ENCODE peak calls at places on chromosomes 6 and 20, in eight cellular contexts. J, V, I, T, Q, R, L and M are unnamed samples.

GRCh38 chr6:53943410-53943809 is 148.6 kb downstream of the LRRC1 start:
- DNase-seq in T (no peak), I (no peak), R (no peak), J (no peak), Q (no peak), L (no peak), V (no peak), M (no peak)

GRCh38 chr20:13839421-13840092 is 54.7 kb downstream of the NDUFAF5 start:
- DNase-seq in J (no peak), R (no peak), L (peak; percentile 58), T (no peak), I (peak; percentile 71), V (peak; percentile 70), Q (no peak), M (no peak)

GRCh38 chr6:151805286-151805840 is 2.1 kb upstream of the ESR1 start:
- DNase-seq in L (peak; percentile 33), I (no peak), T (no peak), R (peak; percentile 66), Q (no peak), V (no peak), J (no peak), M (no peak)

GRCh38 chr20:45969712-45970634 is 2.0 kb downstream of the ZNF335 start:
- DNase-seq in T (peak; percentile 76), J (no peak), R (peak; percentile 46), L (peak; percentile 80), Q (no peak), I (peak; percentile 41), V (peak; percentile 56), M (no peak)

GRCh38 chr20:31516651-31517050 is 2.4 kb downstream of the HM13 start:
- DNase-seq in J (no peak), R (no peak), V (no peak), I (no peak), T (no peak), L (no peak), Q (no peak), M (no peak)

GRCh38 chr6:132199343-132199742 is 201.9 kb downstream of the MOXD1 start:
- DNase-seq in V (peak; percentile 79), L (no peak), J (no peak), R (no peak), T (no peak), I (no peak), Q (no peak), M (no peak)

GRCh38 chr6:124028117-124028516 is 224.5 kb downstream of the NKAIN2 start:
- DNase-seq in L (no peak), T (no peak), R (no peak), J (no peak), V (no peak), Q (no peak), I (no peak), M (no peak)

GRCh38 chr6:31114970-31115849 is 610 bp downstream of the PSORS1C1 start:
- DNase-seq in J (no peak), Q (no peak), V (peak; percentile 58), L (no peak), R (no peak), T (peak; percentile 79), I (peak; percentile 47), M (no peak)

GRCh38 chr20:39607124-39607523 is 645.0 kb downstream of the DHX35 start:
- DNase-seq in T (no peak), Q (no peak), L (no peak), R (no peak), V (peak; percentile 64), J (no peak), I (no peak), M (no peak)

GRCh38 chr6:2667617-2668016 is 83.1 kb downstream of the MYLK4 start:
- DNase-seq in L (no peak), Q (no peak), V (no peak), T (no peak), J (no peak), I (no peak), R (no peak), M (no peak)

DNA sequence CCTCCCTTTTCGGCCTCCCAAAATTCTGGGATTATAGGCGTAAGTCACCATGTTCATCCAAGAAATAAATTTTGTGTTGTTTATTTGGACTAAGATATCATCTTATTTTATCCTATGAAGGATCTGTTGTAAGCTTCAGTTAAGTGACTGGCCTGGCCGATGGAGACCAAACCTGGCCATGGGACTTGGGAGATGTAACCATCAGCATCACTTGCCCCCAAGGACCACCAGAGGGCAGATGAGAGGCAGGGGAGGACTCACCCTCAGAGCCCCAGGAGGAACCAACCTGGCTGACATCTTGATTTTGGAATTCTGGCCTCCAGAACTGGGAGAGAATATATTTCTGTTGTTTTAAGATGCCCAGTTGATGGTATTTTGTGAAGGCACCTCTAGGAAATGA is 266.7 kb downstream of the CDH26 start:
- DNase-seq in L (peak; percentile 61), I (peak; percentile 44), T (peak; percentile 31), R (no peak), Q (no peak), J (no peak), V (no peak), M (no peak)
- TF ChIP-seq CTCF in L (peak; percentile 67), I (peak; percentile 72), T (no peak), R (no peak), Q (no peak), J (no peak), V (peak; percentile 48), M (no peak)

DNA sequence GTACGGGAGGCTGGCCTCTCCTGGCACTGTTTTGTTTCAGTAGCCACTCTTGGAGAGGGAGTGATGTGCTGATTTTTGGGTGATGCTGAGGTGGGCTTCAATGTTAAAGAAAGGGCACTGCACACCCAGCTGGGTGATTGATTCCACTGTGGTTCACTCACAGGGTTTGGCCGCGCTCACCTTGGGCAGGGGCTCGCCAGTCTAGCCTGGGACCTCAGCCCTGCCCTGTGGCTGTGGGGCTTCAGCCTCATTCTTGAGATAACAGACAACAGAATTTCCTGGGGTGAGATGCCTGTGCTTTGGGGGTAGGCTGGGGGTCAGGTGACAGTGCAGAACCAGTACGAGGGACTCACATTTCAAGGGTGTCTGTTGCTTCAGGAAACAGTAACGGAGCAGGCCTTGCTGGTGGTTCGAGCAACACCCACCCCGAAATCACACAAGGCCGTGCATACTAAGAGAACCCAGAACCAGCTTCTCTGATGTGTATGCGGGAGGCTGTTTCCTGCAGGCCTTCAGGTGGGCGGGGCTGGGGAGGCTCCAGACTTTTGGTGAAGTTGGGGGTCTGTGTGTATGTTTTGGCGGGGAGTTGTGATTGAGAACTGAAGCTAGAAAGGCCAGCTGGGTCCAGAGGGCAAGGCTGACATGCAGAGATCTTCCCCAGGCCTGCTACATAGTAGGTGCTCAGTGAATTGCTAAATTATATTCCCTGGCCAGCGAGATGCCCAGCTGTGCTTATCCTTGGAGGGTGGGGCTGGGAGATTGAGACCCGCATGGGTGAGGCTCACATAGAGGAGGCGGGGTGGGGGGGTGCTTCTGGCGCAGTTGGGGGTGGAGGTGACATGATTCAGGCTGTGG is 154.2 kb upstream of the RNF24 start:
- DNase-seq in I (no peak), R (no peak), Q (no peak), V (no peak), T (no peak), L (no peak), J (no peak), M (no peak)
- H3K27ac ChIP-seq in I (no peak overlapping the region), R (no peak overlapping the region), Q (no peak overlapping the region), V (no peak overlapping the region), T (peak overlapping the region; percentile 91), L (no peak overlapping the region), J (no peak overlapping the region), M (peak overlapping the region; percentile 96)

DNA sequence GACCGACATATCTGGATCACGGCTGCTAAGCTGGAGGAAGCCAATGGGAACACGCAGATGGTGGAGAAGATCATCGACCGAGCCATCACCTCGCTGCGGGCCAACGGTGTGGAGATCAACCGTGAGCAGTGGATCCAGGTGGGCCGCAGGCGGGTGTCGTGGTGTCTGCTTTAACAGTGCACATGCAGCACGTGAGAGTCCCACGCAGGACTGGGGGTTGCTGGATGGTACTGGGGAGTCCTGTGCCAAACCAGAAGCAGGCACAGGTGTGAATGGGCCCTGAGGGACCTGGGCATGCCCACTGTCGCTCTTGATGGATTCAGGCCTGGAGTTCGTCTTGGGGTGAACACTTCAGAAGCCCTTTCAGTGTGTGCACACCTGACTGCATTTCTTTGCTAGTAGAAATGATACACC is 24.6 kb upstream of the C20orf204 start:
- DNase-seq in L (no peak), J (no peak), I (no peak), V (no peak), T (no peak), Q (no peak), R (no peak), M (no peak)
- H3K9me3 ChIP-seq in L (no peaks in the 10 kb centered on the region), J (peaks cover 9% of the 10 kb centered on the region), I (no peaks in the 10 kb centered on the region), V (no peaks in the 10 kb centered on the region), T (peaks cover 6% of the 10 kb centered on the region), Q (no peaks in the 10 kb centered on the region), R (no peaks in the 10 kb centered on the region), M (no peaks in the 10 kb centered on the region)

GRCh38 chr20:41951615-41952014 is 333.4 kb upstream of the CHD6 start:
- DNase-seq in I (no peak), J (no peak), T (no peak), Q (no peak), L (no peak), V (no peak), R (no peak), M (no peak)

GRCh38 chr20:41958391-41958790 is 340.2 kb upstream of the CHD6 start:
- DNase-seq in J (no peak), Q (no peak), L (no peak), V (no peak), I (no peak), R (no peak), T (no peak), M (no peak)

GRCh38 chr20:41960166-41960565 is 342.0 kb upstream of the CHD6 start:
- DNase-seq in L (no peak), Q (no peak), T (no peak), I (no peak), R (no peak), J (no peak), V (no peak), M (no peak)

GRCh38 chr20:41956316-41957050 is 338.3 kb upstream of the CHD6 start:
- DNase-seq in L (peak; percentile 44), V (no peak), I (peak; percentile 47), J (no peak), T (peak; percentile 21), R (no peak), Q (no peak), M (no peak)
- TF ChIP-seq CTCF in L (peak; percentile 79), V (no peak), I (peak; percentile 77), J (no peak), T (peak; percentile 30), R (peak; percentile 17), Q (peak; percentile 22), M (no peak)

DNA sequence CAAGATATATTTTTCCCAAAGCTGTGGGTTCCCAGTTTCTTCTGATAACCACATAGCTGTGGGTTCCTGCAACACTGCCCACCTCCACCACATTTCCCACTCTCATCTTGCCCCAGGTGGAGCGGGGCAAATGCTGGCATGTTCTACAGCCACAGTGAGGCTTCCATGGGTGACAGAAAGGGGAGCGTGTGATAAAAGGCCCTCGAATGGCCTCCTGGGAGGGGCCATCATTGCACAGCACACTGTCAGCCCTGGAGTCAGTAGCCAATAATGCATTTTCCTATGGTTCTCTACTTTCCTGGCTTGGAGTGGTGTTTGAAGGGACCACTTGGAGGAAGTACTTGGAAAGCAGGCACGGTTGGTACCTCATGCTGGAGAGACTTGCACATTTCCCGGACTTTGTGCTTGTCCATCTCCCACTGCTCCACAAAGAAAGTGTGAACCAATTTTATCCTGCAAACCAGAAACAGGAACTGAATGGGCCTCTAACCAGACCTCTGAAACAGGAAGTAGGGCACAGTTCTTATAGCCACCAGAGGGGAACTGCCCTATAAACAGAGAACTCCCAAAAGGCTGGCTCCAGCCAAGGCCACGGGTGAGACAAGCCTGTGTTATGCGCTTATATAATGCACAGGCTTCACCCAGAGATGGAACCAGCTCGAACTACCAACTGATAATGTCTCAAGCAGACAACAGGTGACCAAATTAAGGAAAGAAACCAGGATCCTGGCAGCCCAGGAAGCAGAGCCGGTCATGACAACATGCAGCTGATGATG is 8.6 kb downstream of the MAP3K5 start:
- DNase-seq in V (no peak), T (no peak), Q (no peak), R (no peak), I (no peak), L (no peak), J (no peak), M (no peak)
- H3K27ac ChIP-seq in V (no peak overlapping the region), T (no peak overlapping the region), Q (peak overlapping the region; percentile 64), R (no peak overlapping the region), I (no peak overlapping the region), L (no peak overlapping the region), J (no peak overlapping the region), M (no peak overlapping the region)